ENCODE peak calls at places on chromosomes 3 and 15, in eight cellular contexts. D is heart right ventricle; G is HCT116; W is right cardiac atrium; B is AG04450; U is HepG2; I is CD8-positive, alpha-beta T cell; Y is neuronal stem cell. V is an unnamed sample.

GRCh38 chr15:34264070-34264469 is 39.3 kb downstream of the EMC4 start:
- DNase-seq in D (no peak), G (no peak), W (no peak), B (no peak), U (no peak), I (no peak), Y (no peak), V (no peak)

GRCh38 chr15:51492528-51492927 is 130.0 kb downstream of the DMXL2 start:
- DNase-seq in D (no peak), G (no peak), W (no peak), B (no peak), U (peak), I (no peak), Y (no peak), V (no peak)

GRCh38 chr15:68729789-68730201 is 90.9 kb downstream of the ANP32A start:
- DNase-seq in D (peak), G (no peak), W (no peak), B (no peak), U (no peak), I (no peak), Y (no peak), V (no peak)

GRCh38 chr3:99747915-99748314 is 69.7 kb upstream of the CMSS1 start:
- DNase-seq in D (no peak), G (peak), W (no peak), B (no peak), U (no peak), I (no peak), Y (peak), V (no peak)

GRCh38 chr3:153601422-153601853 is 439.4 kb downstream of the RAP2B start:
- DNase-seq in D (no peak), G (no peak), W (no peak), B (no peak), U (no peak), I (no peak), Y (no peak), V (no peak)

GRCh38 chr3:105957722-105958121 is 88.9 kb upstream of the CBLB start:
- DNase-seq in D (no peak), G (no peak), W (no peak), B (no peak), U (no peak), I (no peak), Y (no peak), V (peak)

GRCh38 chr15:39594764-39595620 is 14.1 kb downstream of the THBS1 start:
- DNase-seq in D (no peak), G (no peak), W (no peak), B (no peak), U (no peak), I (no peak), Y (no peak), V (no peak)

GRCh38 chr3:39850707-39851014 is 41.3 kb downstream of the MYRIP start:
- DNase-seq in D (no peak), G (no peak), W (no peak), B (no peak), U (no peak), I (no peak), Y (no peak), V (no peak)

GRCh38 chr3:124984754-124985153 is 50.2 kb upstream of the MUC13 start:
- DNase-seq in D (no peak), G (no peak), W (no peak), B (no peak), U (no peak), I (no peak), Y (no peak), V (no peak)

GRCh38 chr3:33936921-33937210 is 138.4 kb downstream of the PDCD6IP start:
- DNase-seq in D (no peak), G (no peak), W (no peak), B (no peak), U (no peak), I (no peak), Y (no peak), V (no peak)

GRCh38 chr15:75007216-75007615 is 11.9 kb downstream of the SCAMP5 start:
- DNase-seq in D (no peak), G (no peak), W (peak), B (no peak), U (no peak), I (no peak), Y (no peak), V (no peak)

GRCh38 chr3:124078978-124079911 is 87.3 kb upstream of the ROPN1 start:
- DNase-seq in D (no peak), G (peak), W (no peak), B (no peak), U (peak), I (no peak), Y (peak), V (no peak)

GRCh38 chr3:186469525-186469924 is 74.7 kb downstream of the CRYGS start:
- DNase-seq in D (no peak), G (no peak), W (no peak), B (no peak), U (no peak), I (no peak), Y (no peak), V (no peak)

GRCh38 chr15:56086566-56086965 is 93.2 kb upstream of the NEDD4 start:
- DNase-seq in D (no peak), G (no peak), W (no peak), B (no peak), U (no peak), I (no peak), Y (no peak), V (no peak)

GRCh38 chr3:58334013-58334321 is 1.3 kb downstream of the PXK start:
- DNase-seq in D (no peak), G (no peak), W (no peak), B (no peak), U (peak), I (no peak), Y (no peak), V (no peak)

GRCh38 chr15:57647071-57647790 is 55.5 kb downstream of the MYZAP start:
- DNase-seq in D (no peak), G (no peak), W (no peak), B (no peak), U (no peak), I (no peak), Y (no peak), V (no peak)

GRCh38 chr15:62879770-62880169 is 162.8 kb upstream of the TPM1 start:
- DNase-seq in D (no peak), G (no peak), W (no peak), B (no peak), U (no peak), I (no peak), Y (no peak), V (no peak)

GRCh38 chr3:179324270-179324754 is 1.5 kb downstream of the ZNF639 start:
- DNase-seq in D (no peak), G (no peak), W (no peak), B (no peak), U (no peak), I (no peak), Y (no peak), V (no peak)

GRCh38 chr3:13513913-13514517 is 33.9 kb downstream of the HDAC11 start:
- DNase-seq in D (no peak), G (no peak), W (no peak), B (no peak), U (no peak), I (no peak), Y (no peak), V (no peak)

GRCh38 chr3:2516762-2517441 is 418.2 kb downstream of the CNTN4 start:
- DNase-seq in D (no peak), G (no peak), W (no peak), B (no peak), U (no peak), I (no peak), Y (no peak), V (no peak)

GRCh38 chr3:58234516-58234931 is 3.1 kb upstream of the ABHD6 start:
- DNase-seq in D (no peak), G (no peak), W (no peak), B (peak), U (peak), I (no peak), Y (no peak), V (peak)

GRCh38 chr15:75230016-75230343 is 28.2 kb upstream of the GOLGA6C start:
- DNase-seq in D (no peak), G (no peak), W (no peak), B (no peak), U (no peak), I (no peak), Y (no peak), V (no peak)

GRCh38 chr3:136852180-136852579 is 9.8 kb upstream of the NCK1 start:
- DNase-seq in D (no peak), G (no peak), W (no peak), B (no peak), U (no peak), I (no peak), Y (no peak), V (no peak)

GRCh38 chr15:68717952-68718351 is 102.7 kb downstream of the ANP32A start:
- DNase-seq in D (no peak), G (no peak), W (no peak), B (no peak), U (no peak), I (no peak), Y (no peak), V (no peak)

GRCh38 chr3:170507063-170507462 is 78.8 kb downstream of the SLC7A14 start:
- DNase-seq in D (no peak), G (no peak), W (no peak), B (no peak), U (no peak), I (no peak), Y (no peak), V (no peak)
- H3K27ac ChIP-seq in D (no peak), G (no peak), W (no peak), B (no peak), U (no peak), I (no peak), Y (no peak), V (no peak)

GRCh38 chr3:50672656-50673055 is 2.1 kb upstream of the DOCK3 start:
- DNase-seq in D (no peak), G (no peak), W (no peak), B (no peak), U (no peak), I (no peak), Y (no peak), V (no peak)

GRCh38 chr3:50675179-50676030 is 678 bp downstream of the DOCK3 start:
- DNase-seq in D (peak), G (no peak), W (peak), B (no peak), U (no peak), I (peak), Y (peak), V (no peak)

GRCh38 chr3:50673937-50674336 is 790 bp upstream of the DOCK3 start:
- DNase-seq in D (no peak), G (no peak), W (no peak), B (no peak), U (no peak), I (no peak), Y (no peak), V (no peak)

GRCh38 chr3:50676031-50676705 is 1.4 kb downstream of the DOCK3 start:
- DNase-seq in D (no peak), G (no peak), W (no peak), B (no peak), U (no peak), I (no peak), Y (no peak), V (no peak)

GRCh38 chr3:50674349-50675178 is at the start of gene DOCK3:
- DNase-seq in D (peak), G (no peak), W (peak), B (no peak), U (no peak), I (peak), Y (peak), V (no peak)
- H3K27ac ChIP-seq in D (no peak), G (peak), W (no peak), B (no peak), U (no peak), I (no peak), Y (peak), V (no peak)

GRCh38 chr15:82854554-82854953 is 45.1 kb downstream of the WHAMM start:
- DNase-seq in D (no peak), G (no peak), W (peak), B (no peak), U (no peak), I (no peak), Y (no peak), V (no peak)

GRCh38 chr15:82850731-82851130 is 41.3 kb downstream of the WHAMM start:
- DNase-seq in D (no peak), G (no peak), W (no peak), B (no peak), U (no peak), I (no peak), Y (no peak), V (no peak)

GRCh38 chr15:82851331-82851850 is 42.0 kb downstream of the WHAMM start:
- DNase-seq in D (no peak), G (no peak), W (no peak), B (no peak), U (no peak), I (no peak), Y (no peak), V (no peak)

GRCh38 chr15:82851981-82852511 is 42.6 kb downstream of the WHAMM start:
- DNase-seq in D (no peak), G (no peak), W (no peak), B (no peak), U (no peak), I (no peak), Y (no peak), V (no peak)

DNA sequence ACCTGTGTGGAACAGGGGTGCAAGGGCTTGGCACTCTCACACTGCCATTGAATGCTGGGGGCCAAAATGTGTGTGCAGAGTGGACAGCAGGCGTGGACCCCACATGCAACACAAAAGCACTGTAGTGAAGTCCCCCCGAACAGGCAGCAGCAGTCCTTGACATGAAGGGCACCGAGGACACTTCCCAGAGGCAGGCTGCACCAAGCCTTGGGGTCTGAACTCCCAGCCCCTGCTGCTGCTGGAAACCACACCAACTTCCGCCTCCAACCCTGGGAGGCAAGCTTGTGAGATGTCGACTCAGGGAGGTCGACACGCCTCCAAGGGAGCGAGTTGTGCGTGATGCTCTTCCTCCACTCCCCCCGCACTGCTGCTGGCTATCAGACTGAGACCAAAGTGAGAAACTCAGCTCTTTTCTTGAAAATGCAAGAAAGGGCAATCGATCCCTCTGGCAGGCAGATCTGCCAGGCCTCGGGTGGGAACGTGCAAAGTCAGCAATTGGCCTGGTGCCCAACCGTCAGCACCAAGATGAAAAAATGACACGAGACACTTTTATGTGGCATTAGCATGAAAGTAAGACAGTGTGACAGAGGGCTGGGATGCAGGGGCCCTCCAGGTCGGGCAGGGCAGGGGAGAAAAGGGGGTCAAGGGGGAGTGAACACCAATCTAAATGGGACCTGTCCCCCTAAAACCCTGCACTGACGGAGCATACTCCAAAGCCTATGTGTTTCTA is 43.6 kb downstream of the WHAMM start:
- DNase-seq in D (no peak), G (no peak), W (no peak), B (no peak), U (no peak), I (no peak), Y (no peak), V (no peak)
- H3K27ac ChIP-seq in D (no peak), G (no peak), W (no peak), B (no peak), U (no peak), I (no peak), Y (no peak), V (no peak)

GRCh38 chr15:80660114-80660513 is 35.0 kb upstream of the ABHD17C start:
- DNase-seq in D (no peak), G (no peak), W (no peak), B (no peak), U (peak), I (no peak), Y (peak), V (no peak)

GRCh38 chr15:80659375-80659774 is 35.7 kb upstream of the ABHD17C start:
- DNase-seq in D (no peak), G (no peak), W (no peak), B (no peak), U (no peak), I (no peak), Y (no peak), V (no peak)

GRCh38 chr15:80654299-80654698 is 40.8 kb upstream of the ABHD17C start:
- DNase-seq in D (no peak), G (no peak), W (no peak), B (no peak), U (no peak), I (no peak), Y (no peak), V (no peak)
- H3K27ac ChIP-seq in D (no peak), G (no peak), W (no peak), B (no peak), U (no peak), I (no peak), Y (no peak), V (no peak)

GRCh38 chr3:188416041-188416440 is 262.1 kb downstream of the LPP start:
- DNase-seq in D (no peak), G (no peak), W (no peak), B (no peak), U (no peak), I (no peak), Y (no peak), V (no peak)

GRCh38 chr3:188421151-188421821 is 267.3 kb downstream of the LPP start:
- DNase-seq in D (no peak), G (no peak), W (no peak), B (peak), U (no peak), I (no peak), Y (no peak), V (no peak)

GRCh38 chr3:188417329-188417728 is 263.4 kb downstream of the LPP start:
- DNase-seq in D (no peak), G (no peak), W (no peak), B (no peak), U (no peak), I (no peak), Y (no peak), V (no peak)

GRCh38 chr3:188421836-188422540 is 268.0 kb downstream of the LPP start:
- DNase-seq in D (no peak), G (no peak), W (no peak), B (no peak), U (no peak), I (no peak), Y (no peak), V (no peak)
- H3K27ac ChIP-seq in D (no peak), G (no peak), W (no peak), B (peak), U (no peak), I (no peak), Y (no peak), V (no peak)

GRCh38 chr3:188976407-188976806 is 195.4 kb upstream of the TPRG1 start:
- DNase-seq in D (no peak), G (no peak), W (no peak), B (no peak), U (no peak), I (no peak), Y (no peak), V (no peak)

GRCh38 chr3:188975612-188976314 is 196.0 kb upstream of the TPRG1 start:
- DNase-seq in D (no peak), G (no peak), W (no peak), B (no peak), U (no peak), I (no peak), Y (no peak), V (peak)

GRCh38 chr3:188979669-188980311 is 192.0 kb upstream of the TPRG1 start:
- DNase-seq in D (no peak), G (no peak), W (peak), B (no peak), U (no peak), I (no peak), Y (no peak), V (no peak)

GRCh38 chr3:188978772-188979171 is 193.0 kb upstream of the TPRG1 start:
- DNase-seq in D (no peak), G (no peak), W (peak), B (peak), U (peak), I (no peak), Y (no peak), V (no peak)

DNA sequence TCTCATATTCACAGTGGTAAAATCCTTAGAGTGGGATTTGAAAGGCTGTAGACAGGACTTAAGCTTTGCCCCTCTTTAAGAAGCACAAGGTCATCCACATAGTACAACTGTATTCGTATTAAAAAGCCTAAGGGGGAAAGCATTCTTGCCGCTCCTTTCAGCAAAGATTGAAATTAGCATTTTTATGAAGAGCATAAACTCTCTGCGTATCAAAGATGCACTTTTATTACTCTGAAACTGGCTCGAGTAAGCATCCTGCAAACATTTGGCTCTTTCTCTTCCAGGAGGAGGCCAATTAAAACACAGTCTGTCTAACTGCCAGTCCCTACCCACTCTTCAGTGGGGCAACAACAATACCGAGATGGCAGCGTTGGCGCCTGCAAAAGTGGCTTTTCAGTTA is 192.5 kb upstream of the TPRG1 start:
- DNase-seq in D (no peak), G (no peak), W (no peak), B (no peak), U (no peak), I (no peak), Y (no peak), V (no peak)
- H3K27ac ChIP-seq in D (peak), G (no peak), W (peak), B (no peak), U (no peak), I (no peak), Y (no peak), V (no peak)

GRCh38 chr3:45477838-45478237 is 89.5 kb downstream of the LARS2 start:
- DNase-seq in D (no peak), G (no peak), W (no peak), B (no peak), U (no peak), I (no peak), Y (no peak), V (no peak)

GRCh38 chr3:45482829-45483228 is 94.5 kb downstream of the LARS2 start:
- DNase-seq in D (no peak), G (no peak), W (no peak), B (no peak), U (no peak), I (no peak), Y (no peak), V (no peak)

GRCh38 chr3:45479627-45480026 is 91.3 kb downstream of the LARS2 start:
- DNase-seq in D (no peak), G (no peak), W (no peak), B (peak), U (peak), I (no peak), Y (no peak), V (no peak)

GRCh38 chr3:45480871-45481270 is 92.5 kb downstream of the LARS2 start:
- DNase-seq in D (no peak), G (no peak), W (no peak), B (no peak), U (no peak), I (no peak), Y (no peak), V (no peak)

DNA sequence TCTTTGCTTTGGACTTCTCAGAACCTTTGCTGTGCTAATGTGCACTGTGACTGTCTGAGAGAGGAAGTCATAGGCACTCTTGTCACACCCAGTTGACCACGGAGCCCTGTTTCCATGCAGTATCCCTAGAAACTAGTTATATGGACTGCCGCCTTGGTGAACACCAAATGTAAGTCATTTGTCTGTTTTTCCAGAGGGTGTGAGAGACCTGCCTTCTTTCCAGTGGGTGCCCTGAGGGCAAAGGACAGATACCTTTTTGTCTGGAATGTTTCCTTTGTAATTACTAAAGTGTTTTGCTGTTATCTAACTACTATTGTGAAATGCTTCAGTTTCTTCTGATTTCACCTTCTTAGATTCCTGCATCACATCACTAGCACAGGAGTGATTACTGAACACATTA is 91.8 kb downstream of the LARS2 start:
- DNase-seq in D (no peak), G (no peak), W (no peak), B (no peak), U (peak), I (no peak), Y (no peak), V (no peak)
- H3K27ac ChIP-seq in D (no peak), G (no peak), W (no peak), B (no peak), U (peak), I (no peak), Y (no peak), V (peak)

V was measured in epithelial cell of prostate.